ENCODE peak calls at places on chromosomes 16 and 17, in five cellular contexts. Q is activated T-cell treated with anti-CD3 and anti-CD28 coated beads, Interleukin-2, amount 50 U/mL, for 72 hours; W is COLO829; L is NCI-H446; U is neural crest cell. G is an unnamed sample.

GRCh38 chr16:29029168-29029994 is 44.5 kb downstream of the LAT start:
- DNase-seq in Q (peak), W (peak), L (no peak), U (no peak), G (peak)

GRCh38 chr16:9042533-9042932 is 48.9 kb upstream of the HAPSTR1 start:
- DNase-seq in Q (no peak), W (no peak), L (no peak), U (no peak), G (no peak)

GRCh38 chr17:29155235-29155965 is 24.8 kb downstream of the MYO18A start:
- DNase-seq in Q (peak), W (peak), L (no peak), U (no peak), G (peak)

GRCh38 chr16:58732545-58733247 is 1.4 kb downstream of the GOT2 start:
- DNase-seq in Q (peak), W (peak), L (no peak), U (no peak), G (peak)

GRCh38 chr17:74542727-74543383 is 3.1 kb downstream of the CD300C start:
- DNase-seq in Q (no peak), W (no peak), L (no peak), U (no peak), G (no peak)

GRCh38 chr16:3007957-3008748 is 4.6 kb upstream of the CLDN9 start:
- DNase-seq in Q (no peak), W (no peak), L (no peak), U (no peak), G (no peak)

GRCh38 chr16:1048442-1049112 is 24.0 kb upstream of the SSTR5 start:
- DNase-seq in Q (no peak), W (peak), L (no peak), U (peak), G (no peak)

GRCh38 chr17:45200701-45201100 is 21.0 kb upstream of the FMNL1 start:
- DNase-seq in Q (no peak), W (no peak), L (no peak), U (no peak), G (no peak)

GRCh38 chr16:13997933-13998332 is 73.2 kb upstream of the MRTFB start:
- DNase-seq in Q (no peak), W (no peak), L (no peak), U (no peak), G (peak)

GRCh38 chr17:45718791-45719190 is 65.3 kb upstream of the CRHR1 start:
- DNase-seq in Q (no peak), W (no peak), L (no peak), U (no peak), G (no peak)

GRCh38 chr17:36534117-36534880 is at the start of gene MYO19:
- DNase-seq in Q (peak), W (peak), L (peak), U (peak), G (peak)